ENCODE peak calls at places on chromosomes 7 and 10, in seven cellular contexts. I is neural progenitor cell, M is GM23248, W is hepatocyte, D is mammary epithelial cell, Z is GM23338, C is IMR-90. A is an unnamed sample. For H3K4me1, the result is how much of the 10 kb centered on the place peaks cover.

GRCh38 chr10:75779276-75779675 is 347.9 kb downstream of the LRMDA start:
- DNase-seq in I (no peak), Z (no peak), D (no peak), M (no peak), C (no peak), W (no peak), A (no peak)

GRCh38 chr7:21365866-21366624 is 61.8 kb upstream of the SP4 start:
- DNase-seq in D (peak), Z (no peak), W (peak), I (no peak), C (peak), M (peak), A (no peak)

GRCh38 chr10:61564444-61564843 is 98.3 kb upstream of the CABCOCO1 start:
- DNase-seq in M (no peak), C (no peak), I (no peak), W (no peak), Z (no peak), D (no peak), A (no peak)

GRCh38 chr7:2105917-2106316 is 126.8 kb downstream of the MAD1L1 start:
- DNase-seq in W (no peak), I (no peak), D (no peak), C (no peak), M (no peak), Z (peak), A (no peak)

GRCh38 chr7:47400741-47401206 is 181.1 kb downstream of the TNS3 start:
- DNase-seq in D (no peak), C (no peak), Z (peak), M (no peak), W (no peak), I (peak), A (no peak)

GRCh38 chr10:59181668-59182067 is 5.2 kb downstream of the PHYHIPL start:
- DNase-seq in M (peak), W (peak), Z (peak), C (peak), I (peak), D (peak), A (peak)

GRCh38 chr7:1060315-1061080 is 16.2 kb downstream of the GPR146 start:
- DNase-seq in W (peak), Z (peak), I (peak), C (no peak), M (no peak), D (no peak), A (peak)

GRCh38 chr7:27442446-27442845 is 199.8 kb downstream of the EVX1 start:
- DNase-seq in I (no peak), C (peak), W (no peak), M (peak), Z (no peak), D (peak), A (peak)

GRCh38 chr10:119199231-119199992 is 8.0 kb upstream of the GRK5 start:
- DNase-seq in M (peak), C (peak), I (peak), W (peak), D (peak), Z (peak), A (peak)

GRCh38 chr7:69577221-69577620 is 21.1 kb upstream of the AUTS2 start:
- DNase-seq in C (no peak), D (no peak), Z (no peak), I (no peak), W (peak), M (peak), A (no peak)

GRCh38 chr10:126199221-126199998 is 188.9 kb downstream of the ADAM12 start:
- DNase-seq in Z (no peak), D (no peak), M (peak), C (peak), I (no peak), W (peak), A (peak)

GRCh38 chr7:96327429-96327828 is 5.5 kb upstream of the SLC25A13 start:
- DNase-seq in D (peak), I (no peak), M (no peak), Z (no peak), C (no peak), W (peak), A (no peak)

GRCh38 chr7:66140924-66141323 is 26.3 kb downstream of the CRCP start:
- DNase-seq in C (peak), Z (peak), D (peak), I (peak), W (peak), M (peak), A (no peak)

GRCh38 chr7:42932861-42933591 is 850 bp downstream of the MRPL32 start:
- DNase-seq in I (peak), Z (peak), C (peak), M (peak), W (peak), D (no peak), A (no peak)

GRCh38 chr7:43869898-43870240 is 552 bp upstream of the MRPS24 start:
- DNase-seq in M (peak), W (peak), D (peak), C (peak), Z (peak), I (no peak), A (peak)

GRCh38 chr7:3218561-3219225 is 82.4 kb upstream of the SDK1 start:
- DNase-seq in D (no peak), C (no peak), Z (no peak), M (no peak), I (peak), W (no peak), A (no peak)

DNA sequence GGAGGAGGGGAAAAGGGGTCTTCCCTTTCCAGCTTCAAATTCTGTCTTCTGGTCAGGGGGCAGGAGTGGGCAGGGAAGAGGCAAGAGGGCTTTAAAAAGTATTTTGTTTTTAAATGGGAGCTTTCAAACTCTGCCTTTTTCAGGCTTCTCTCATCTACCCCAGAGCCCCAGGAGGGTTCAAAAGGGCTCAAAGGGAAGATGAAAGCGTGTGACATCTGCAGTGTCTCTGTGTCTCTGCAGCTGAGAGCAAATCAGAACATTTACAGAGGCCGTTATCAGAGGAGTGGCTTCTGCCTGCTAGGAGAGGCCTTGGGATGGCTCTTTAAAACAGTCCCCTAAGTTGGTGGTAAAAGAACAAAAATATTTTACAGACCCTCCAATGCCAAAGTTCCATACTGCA is 30.3 kb downstream of the TRIM8 start:
- DNase-seq in D (no peak), Z (no peak), W (no peak), M (no peak), C (no peak), I (peak), A (peak)
- H3K4me1 ChIP-seq in D (under half), Z (half or more), W (half or more), M (under half), C (half or more), I (half or more), A (under half)

GRCh38 chr7:123917878-123918277 is 7.2 kb upstream of the SPAM1 start:
- DNase-seq in M (no peak), W (no peak), D (no peak), I (no peak), Z (no peak), C (no peak), A (no peak)
- H2AFZ ChIP-seq in M (no peak), W (no peak), D (no peak), I (no peak), Z (no peak), C (no peak), A (no peak)

DNA sequence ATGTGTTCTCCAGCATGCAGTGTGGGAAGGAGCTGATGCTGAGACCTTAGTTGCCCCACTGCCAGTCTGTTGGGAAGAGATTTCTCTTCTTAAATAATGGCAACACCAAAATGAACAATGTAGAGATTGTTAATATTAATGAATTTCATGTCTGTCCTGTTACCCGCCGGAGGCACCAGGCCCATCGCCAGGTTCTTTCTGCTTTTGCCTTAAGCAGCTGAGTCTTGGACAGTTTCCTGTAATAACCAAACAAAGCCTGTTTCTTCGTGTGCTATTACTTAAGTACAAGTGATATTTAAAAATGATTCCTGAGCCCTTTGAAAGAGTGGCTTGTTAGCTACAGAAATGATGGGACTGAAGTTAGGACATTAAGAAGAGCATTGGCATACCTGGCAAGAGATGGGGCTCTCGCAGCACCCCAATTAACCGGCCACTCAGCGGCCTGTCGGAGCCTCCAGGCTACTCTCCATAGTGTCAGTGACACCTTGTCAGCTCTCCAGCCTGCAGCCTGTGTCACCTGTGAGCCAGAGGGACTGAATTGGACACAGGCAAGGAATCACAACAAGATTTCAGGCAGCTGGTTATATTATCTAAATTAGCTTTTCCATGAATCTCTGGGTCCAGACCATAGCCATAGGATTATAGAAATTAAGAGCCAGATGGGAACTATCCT is 142.0 kb downstream of the CELF2 start:
- DNase-seq in I (no peak), M (no peak), W (no peak), D (no peak), Z (no peak), C (no peak), A (no peak)
- H3K4me1 ChIP-seq in I (under half), M (under half), W (under half), D (under half), Z (under half), C (under half), A (under half)

DNA sequence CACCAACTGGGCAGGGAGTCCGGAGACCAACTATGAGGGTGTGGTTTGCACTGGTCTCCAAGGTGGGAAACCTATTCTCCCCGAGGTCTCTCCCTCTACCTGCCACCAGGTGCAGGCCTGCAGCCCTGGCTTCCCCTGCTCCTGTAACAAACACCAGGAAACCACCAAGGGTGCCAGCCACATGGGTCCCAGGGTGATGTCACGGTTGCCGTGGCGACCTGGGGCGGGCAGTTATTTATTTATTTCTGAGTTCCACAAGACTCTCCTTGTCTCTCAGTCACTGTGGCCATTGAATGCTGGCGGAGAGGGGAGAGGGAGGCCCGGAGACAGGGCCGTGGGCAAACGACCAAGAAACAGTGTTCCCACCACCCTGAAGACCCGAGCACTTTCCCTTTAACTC is 27.1 kb downstream of the MMD2 start:
- DNase-seq in D (peak), C (no peak), W (peak), Z (peak), M (no peak), I (peak), A (no peak)
- H2AFZ ChIP-seq in D (no peak), C (no peak), W (no peak), Z (no peak), M (no peak), I (no peak), A (no peak)